ENCODE peak calls at places on chromosome 4, in four cellular contexts. G is progenitor cell of endocrine pancreas, F is A673, B is epithelial cell of esophagus. T is an unnamed sample.

GRCh38 chr4:100913685-100914084 is 395.9 kb upstream of the EMCN start:
- DNase-seq in G (no peak), F (peak), B (no peak), T (no peak)

GRCh38 chr4:88533937-88534750 is 10.6 kb upstream of the PYURF start:
- DNase-seq in G (no peak), F (peak), B (peak), T (peak)

GRCh38 chr4:3441501-3442459 is at the start of gene HGFAC:
- DNase-seq in G (no peak), F (no peak), B (no peak), T (no peak)

GRCh38 chr4:180827193-180827592 is 1416.0 kb upstream of the TENM3 start:
- DNase-seq in G (no peak), F (no peak), B (no peak), T (peak)

GRCh38 chr4:140567722-140568121 is 1.0 kb downstream of the UCP1 start:
- DNase-seq in G (peak), F (peak), B (peak), T (no peak)

GRCh38 chr4:55215087-55215486 is 89.7 kb upstream of the KDR start:
- DNase-seq in G (no peak), F (no peak), B (no peak), T (no peak)

GRCh38 chr4:151629097-151629783 is 131.6 kb downstream of the GATB start:
- DNase-seq in G (no peak), F (no peak), B (peak), T (no peak)

GRCh38 chr4:156322592-156322991 is 368.9 kb upstream of the CTSO start:
- DNase-seq in G (no peak), F (peak), B (peak), T (peak)

GRCh38 chr4:76738081-76738931 is 159.6 kb downstream of the SOWAHB start:
- DNase-seq in G (no peak), F (no peak), B (peak), T (no peak)

GRCh38 chr4:55475394-55476243 is 71.1 kb downstream of the CLOCK start:
- DNase-seq in G (no peak), F (no peak), B (peak), T (peak)

GRCh38 chr4:184798504-184798903 is 27.3 kb downstream of the ACSL1 start:
- DNase-seq in G (no peak), F (no peak), B (no peak), T (no peak)

GRCh38 chr4:33262809-33263208 is 2542.6 kb downstream of the PCDH7 start:
- DNase-seq in G (no peak), F (no peak), B (peak), T (peak)

GRCh38 chr4:137267024-137267423 is 265.3 kb downstream of the PCDH18 start:
- DNase-seq in G (no peak), F (no peak), B (peak), T (peak)

GRCh38 chr4:113869743-113870375 is 108.3 kb upstream of the CAMK2D start:
- DNase-seq in G (no peak), F (no peak), B (peak), T (peak)

GRCh38 chr4:42348692-42349091 is 48.6 kb upstream of the SHISA3 start:
- DNase-seq in G (no peak), F (no peak), B (no peak), T (no peak)

GRCh38 chr4:82989567-82990429 is 20.8 kb downstream of the LIN54 start:
- DNase-seq in G (no peak), F (no peak), B (no peak), T (peak)

GRCh38 chr4:110631582-110632505 is 9.0 kb upstream of the PITX2 start:
- DNase-seq in G (peak), F (peak), B (peak), T (peak)

GRCh38 chr4:182807346-182807745 is 109.8 kb downstream of the DCTD start:
- DNase-seq in G (no peak), F (no peak), B (no peak), T (no peak)

GRCh38 chr4:159283697-159284492 is 181.0 kb downstream of the RAPGEF2 start:
- DNase-seq in G (no peak), F (peak), B (peak), T (peak)

GRCh38 chr4:130563185-130563890 is 1467.4 kb downstream of the C4orf33 start:
- DNase-seq in G (peak), F (peak), B (peak), T (peak)

GRCh38 chr4:151842430-151843079 is 81.7 kb upstream of the GATB start:
- DNase-seq in G (no peak), F (no peak), B (no peak), T (no peak)

GRCh38 chr4:98605216-98605615 is 53.2 kb downstream of the TSPAN5 start:
- DNase-seq in G (no peak), F (no peak), B (no peak), T (no peak)

GRCh38 chr4:68883870-68884269 is 67.7 kb downstream of the UGT2A3 start:
- DNase-seq in G (no peak), F (no peak), B (no peak), T (no peak)

DNA sequence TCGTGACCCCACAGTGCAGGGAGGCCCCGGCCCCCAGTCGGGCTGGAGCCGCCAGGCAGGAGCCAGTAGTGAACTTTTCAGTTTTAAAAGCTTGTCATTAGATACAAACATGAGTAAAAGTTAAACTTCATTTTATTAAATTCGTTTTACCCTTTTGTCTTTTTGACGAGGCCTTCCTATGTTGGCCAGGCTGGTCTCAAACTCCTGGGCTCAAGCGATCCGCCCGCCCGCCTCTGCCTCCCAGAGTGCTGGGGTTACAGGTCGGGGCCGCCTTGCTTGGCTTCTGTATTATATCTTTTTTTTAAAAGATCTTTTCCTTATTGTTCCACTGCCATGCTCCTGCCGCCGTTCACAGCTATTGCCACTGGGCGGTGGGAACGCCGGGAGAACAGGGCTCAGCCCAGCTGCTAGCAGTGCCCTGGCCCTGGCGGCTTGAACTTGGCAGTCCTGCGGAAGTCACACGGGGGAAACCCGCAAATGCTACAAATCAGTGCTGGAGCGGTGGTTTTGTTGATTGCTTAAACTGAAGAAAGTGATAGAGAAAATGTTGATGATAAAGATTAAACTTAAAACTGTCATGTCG is 968 bp upstream of the NELFA start:
- DNase-seq in G (peak), F (peak), B (peak), T (peak)
- TF ChIP-seq CTCF in G (peak), F (peak), B (peak), T (peak)

GRCh38 chr4:169009281-169010124 is 552 bp downstream of the CBR4 start:
- DNase-seq in G (peak), F (peak), B (peak), T (peak)
- TF ChIP-seq CTCF in G (peak), F (peak), B (no peak), T (no peak)

DNA sequence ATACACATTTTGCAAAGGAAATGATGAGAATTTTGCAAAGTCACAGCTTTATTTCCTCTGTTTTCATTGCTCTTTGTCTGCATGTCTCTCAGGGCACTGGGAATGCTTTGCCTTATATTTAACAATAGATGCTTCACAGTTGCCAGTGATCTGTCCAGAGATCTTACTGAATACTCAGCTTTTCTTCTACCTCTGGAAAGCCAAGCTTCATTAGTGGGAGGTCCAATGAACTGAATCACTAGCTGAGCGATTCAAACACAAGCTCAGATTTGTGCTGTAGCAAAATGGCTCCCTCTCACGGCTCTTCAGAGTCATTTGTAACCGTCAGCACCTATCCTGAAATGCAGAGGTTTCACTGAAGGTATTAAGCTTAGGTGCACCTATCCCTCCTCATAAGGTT is 138.9 kb downstream of the DCLK2 start:
- DNase-seq in G (no peak), F (peak), B (peak), T (peak)
- TF ChIP-seq CTCF in G (no peak), F (peak), B (peak), T (peak)

GRCh38 chr4:21117771-21118170 is 417.5 kb downstream of the PACRGL start:
- DNase-seq in G (no peak), F (no peak), B (peak), T (peak)
- TF ChIP-seq CTCF in G (no peak), F (no peak), B (no peak), T (no peak)

GRCh38 chr4:172819353-172819752 is 349.3 kb upstream of the GALNT7 start:
- DNase-seq in G (no peak), F (no peak), B (peak), T (no peak)
- TF ChIP-seq CTCF in G (no peak), F (no peak), B (no peak), T (no peak)

DNA sequence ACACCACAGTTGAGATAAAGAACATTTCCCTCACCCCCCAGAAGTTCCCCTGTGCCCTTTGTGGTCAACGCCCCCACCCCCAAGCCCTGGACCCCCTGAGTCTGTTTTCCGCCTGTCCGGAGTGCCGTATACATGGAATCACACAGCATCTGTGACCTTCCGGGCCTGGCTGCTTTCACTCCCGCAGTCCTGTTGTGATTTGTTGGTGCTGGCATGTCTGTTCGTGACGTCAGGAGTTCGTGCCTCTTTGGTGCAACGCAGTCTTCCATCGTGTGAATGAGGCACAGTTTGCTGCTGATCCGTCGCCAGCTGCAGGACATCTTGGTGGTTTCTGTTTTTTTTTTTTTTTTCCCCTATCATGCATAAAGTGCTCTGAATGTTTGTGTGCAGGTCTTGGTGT is 62.1 kb downstream of the PSAPL1 start:
- DNase-seq in G (no peak), F (no peak), B (no peak), T (no peak)
- TF ChIP-seq CTCF in G (no peak), F (no peak), B (no peak), T (no peak)

GRCh38 chr4:1092983-1093361 is 20.4 kb downstream of the RNF212 start:
- DNase-seq in G (no peak), F (no peak), B (no peak), T (no peak)

GRCh38 chr4:1093391-1094335 is 19.7 kb downstream of the RNF212 start:
- DNase-seq in G (no peak), F (no peak), B (no peak), T (no peak)

GRCh38 chr4:1090465-1091440 is 22.6 kb downstream of the RNF212 start:
- DNase-seq in G (no peak), F (no peak), B (no peak), T (no peak)

GRCh38 chr4:1091561-1091995 is 21.8 kb downstream of the RNF212 start:
- DNase-seq in G (no peak), F (no peak), B (no peak), T (no peak)

GRCh38 chr4:1092026-1092982 is 21.1 kb downstream of the RNF212 start:
- DNase-seq in G (no peak), F (no peak), B (no peak), T (no peak)
- TF ChIP-seq CTCF in G (no peak), F (peak), B (no peak), T (peak)

GRCh38 chr4:148914301-148914700 is 472.1 kb upstream of the NR3C2 start:
- DNase-seq in G (no peak), F (no peak), B (no peak), T (no peak)
- TF ChIP-seq CTCF in G (no peak), F (no peak), B (no peak), T (no peak)